ENCODE peak calls at places on chromosomes 5 and 9, in nine cellular contexts. C is lower lobe of right lung, A is AG10803, X is aorta, J is cardiac muscle cell, G is lung, P is Caco-2, O is PC-9, B is psoas muscle. S is an unnamed sample.

GRCh38 chr9:70044450-70045307 is 1.0 kb downstream of the MAMDC2 start:
- DNase-seq in C (no peak), A (peak), X (no peak), J (peak), G (no peak), P (no peak), O (peak), B (peak), S (no peak)

GRCh38 chr9:81787747-81788632 is 98.6 kb upstream of the TLE1 start:
- DNase-seq in C (no peak), A (peak), X (peak), J (peak), G (peak), P (peak), O (peak), B (peak), S (no peak)

GRCh38 chr5:90558344-90559192 is at the start of gene ADGRV1:
- DNase-seq in C (peak), A (peak), X (no peak), J (peak), G (peak), P (peak), O (peak), B (peak), S (peak)

GRCh38 chr9:92716557-92716956 is 46.6 kb upstream of the IPPK start:
- DNase-seq in C (no peak), A (no peak), X (no peak), J (peak), G (peak), P (peak), O (peak), B (peak), S (peak)

GRCh38 chr9:121837113-121838010 is 185.9 kb downstream of the DAB2IP start:
- DNase-seq in C (no peak), A (no peak), X (no peak), J (peak), G (no peak), P (no peak), O (no peak), B (no peak), S (no peak)

GRCh38 chr9:87494970-87495471 is 2.6 kb upstream of the DAPK1 start:
- DNase-seq in C (no peak), A (no peak), X (no peak), J (no peak), G (no peak), P (no peak), O (no peak), B (no peak), S (no peak)

GRCh38 chr9:122134822-122135528 is 24.6 kb downstream of the NDUFA8 start:
- DNase-seq in C (no peak), A (peak), X (no peak), J (no peak), G (no peak), P (no peak), O (no peak), B (no peak), S (no peak)

GRCh38 chr5:149932445-149933350 is 11.9 kb downstream of the PDE6A start:
- DNase-seq in C (no peak), A (no peak), X (no peak), J (no peak), G (no peak), P (no peak), O (peak), B (peak), S (no peak)

GRCh38 chr9:34431661-34432060 is 26.7 kb downstream of the FAM219A start:
- DNase-seq in C (no peak), A (no peak), X (no peak), J (no peak), G (no peak), P (no peak), O (no peak), B (no peak), S (no peak)

GRCh38 chr9:88532320-88532719 is 2.7 kb upstream of the NXNL2 start:
- DNase-seq in C (peak), A (peak), X (no peak), J (peak), G (peak), P (no peak), O (peak), B (peak), S (no peak)

GRCh38 chr5:111739423-111739822 is 17.6 kb downstream of the NREP start:
- DNase-seq in C (no peak), A (no peak), X (no peak), J (no peak), G (no peak), P (no peak), O (no peak), B (no peak), S (no peak)

GRCh38 chr9:29564564-29564963 is 1991.3 kb upstream of the C9orf72 start:
- DNase-seq in C (no peak), A (no peak), X (no peak), J (no peak), G (no peak), P (no peak), O (no peak), B (no peak), S (no peak)

GRCh38 chr5:44389410-44389879 is at the start of gene FGF10:
- DNase-seq in C (peak), A (no peak), X (peak), J (peak), G (no peak), P (no peak), O (no peak), B (peak), S (no peak)

GRCh38 chr5:77850536-77851228 is 74.5 kb upstream of the TBCA start:
- DNase-seq in C (no peak), A (peak), X (no peak), J (no peak), G (no peak), P (no peak), O (no peak), B (no peak), S (no peak)

GRCh38 chr5:17991775-17992174 is 357.5 kb downstream of the TAF11L14 start:
- DNase-seq in C (no peak), A (no peak), X (no peak), J (no peak), G (no peak), P (no peak), O (no peak), B (no peak), S (no peak)

GRCh38 chr5:2657151-2657550 is 94.3 kb downstream of the IRX2 start:
- DNase-seq in C (no peak), A (no peak), X (no peak), J (no peak), G (no peak), P (no peak), O (no peak), B (no peak), S (no peak)

GRCh38 chr5:125326114-125326513 is 579.7 kb upstream of the ZNF608 start:
- DNase-seq in C (no peak), A (peak), X (no peak), J (peak), G (peak), P (no peak), O (no peak), B (peak), S (no peak)

GRCh38 chr5:125487231-125487630 is 740.8 kb upstream of the ZNF608 start:
- DNase-seq in C (no peak), A (no peak), X (no peak), J (peak), G (no peak), P (no peak), O (no peak), B (no peak), S (no peak)

GRCh38 chr9:137245450-137246421 is 4.6 kb downstream of the TUBB4B start:
- DNase-seq in C (no peak), A (no peak), X (no peak), J (no peak), G (no peak), P (no peak), O (no peak), B (no peak), S (no peak)

GRCh38 chr9:120965344-120966004 is 38.9 kb upstream of the TRAF1 start:
- DNase-seq in C (no peak), A (no peak), X (no peak), J (peak), G (no peak), P (no peak), O (no peak), B (peak), S (no peak)

GRCh38 chr9:95135756-95136155 is 181.8 kb downstream of the FANCC start:
- DNase-seq in C (no peak), A (no peak), X (no peak), J (no peak), G (no peak), P (no peak), O (no peak), B (no peak), S (no peak)

GRCh38 chr5:148524721-148525120 is 129.6 kb downstream of the HTR4 start:
- DNase-seq in C (no peak), A (no peak), X (no peak), J (no peak), G (no peak), P (no peak), O (no peak), B (no peak), S (no peak)

GRCh38 chr5:15621094-15621493 is 121.1 kb downstream of the FBXL7 start:
- DNase-seq in C (no peak), A (peak), X (no peak), J (peak), G (no peak), P (no peak), O (no peak), B (no peak), S (no peak)

GRCh38 chr5:135517631-135518030 is 18.1 kb downstream of the NEUROG1 start:
- DNase-seq in C (no peak), A (no peak), X (no peak), J (no peak), G (no peak), P (no peak), O (no peak), B (no peak), S (no peak)

GRCh38 chr5:149675467-149676201 is 54.5 kb upstream of the PPARGC1B start:
- DNase-seq in C (peak), A (no peak), X (no peak), J (no peak), G (no peak), P (peak), O (peak), B (no peak), S (no peak)

GRCh38 chr9:99385814-99386279 is 163.8 kb downstream of the SEC61B start:
- DNase-seq in C (no peak), A (peak), X (no peak), J (peak), G (no peak), P (no peak), O (no peak), B (no peak), S (no peak)

GRCh38 chr9:71861618-71862017 is 49.4 kb downstream of the ABHD17B start:
- DNase-seq in C (no peak), A (no peak), X (no peak), J (no peak), G (no peak), P (no peak), O (no peak), B (no peak), S (no peak)

GRCh38 chr9:97473717-97474116 is 27.7 kb upstream of the TMOD1 start:
- DNase-seq in C (no peak), A (no peak), X (no peak), J (no peak), G (no peak), P (no peak), O (no peak), B (no peak), S (no peak)
- H3K4me3 ChIP-seq in C (no peak), A (no peak), X (no peak), J (no peak), G (no peak), P (no peak), O (no peak), B (no peak), S (no peak)

GRCh38 chr5:139276426-139276825 is 17.1 kb upstream of the MATR3 start:
- DNase-seq in C (no peak), A (no peak), X (no peak), J (no peak), G (no peak), P (no peak), O (no peak), B (no peak), S (no peak)

GRCh38 chr5:139277171-139277570 is 16.4 kb upstream of the MATR3 start:
- DNase-seq in C (no peak), A (no peak), X (no peak), J (no peak), G (no peak), P (no peak), O (no peak), B (no peak), S (no peak)

GRCh38 chr5:139273572-139274264 is 19.8 kb upstream of the MATR3 start:
- DNase-seq in C (peak), A (peak), X (peak), J (peak), G (peak), P (peak), O (peak), B (peak), S (peak)

GRCh38 chr5:139273322-139273571 is 20.3 kb upstream of the MATR3 start:
- DNase-seq in C (no peak), A (no peak), X (no peak), J (no peak), G (no peak), P (no peak), O (no peak), B (no peak), S (peak)

DNA sequence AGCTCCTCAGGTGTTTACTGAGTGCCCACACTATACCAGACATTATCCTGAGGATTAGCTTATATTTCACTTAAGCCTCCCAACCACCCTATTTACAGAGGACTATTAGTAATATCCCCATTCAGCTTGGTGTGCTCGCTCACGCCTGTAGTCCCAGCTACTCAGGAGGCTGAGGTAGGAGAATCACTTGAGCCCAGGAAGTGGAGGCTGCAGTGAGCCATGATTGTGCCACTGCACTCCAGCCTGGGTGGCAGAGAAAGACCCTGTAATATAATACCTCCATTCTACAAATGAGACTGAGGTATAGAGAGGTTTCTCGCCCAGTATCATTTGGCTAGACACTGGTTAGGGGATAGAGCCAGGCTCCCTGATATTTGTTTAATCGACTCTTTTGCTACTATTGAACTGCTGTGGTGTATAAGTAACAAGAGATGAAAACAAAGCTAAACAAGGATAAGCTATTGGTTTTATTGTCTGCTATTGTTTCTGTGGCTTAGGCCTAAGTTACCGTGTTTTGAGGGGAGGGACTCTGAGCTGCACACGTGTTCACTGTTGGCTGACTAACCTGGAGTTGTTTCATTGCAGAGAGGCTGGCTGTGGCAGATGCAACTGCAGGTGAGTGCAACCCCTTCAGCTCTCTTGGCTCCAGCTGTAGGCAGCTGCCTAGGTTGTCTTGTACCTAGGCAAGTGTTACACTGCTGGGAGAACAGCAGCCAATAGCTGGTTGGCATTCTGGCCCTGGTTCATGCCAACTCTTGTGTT is 17.8 kb upstream of the MATR3 start:
- DNase-seq in C (no peak), A (no peak), X (no peak), J (no peak), G (no peak), P (no peak), O (no peak), B (no peak), S (no peak)
- H3K4me3 ChIP-seq in C (no peak), A (no peak), X (no peak), J (peak), G (no peak), P (peak), O (peak), B (peak), S (peak)

GRCh38 chr5:173761182-173761521 is 127.0 kb upstream of the CPEB4 start:
- DNase-seq in C (no peak), A (no peak), X (no peak), J (no peak), G (no peak), P (no peak), O (no peak), B (no peak), S (no peak)
- H3K4me3 ChIP-seq in C (no peak), A (no peak), X (no peak), J (no peak), G (no peak), P (no peak), O (no peak), B (no peak), S (no peak)

GRCh38 chr5:95823738-95824609 is 1.4 kb upstream of the GLRX start:
- DNase-seq in C (peak), A (peak), X (peak), J (peak), G (no peak), P (peak), O (peak), B (peak), S (no peak)
- H3K4me3 ChIP-seq in C (peak), A (peak), X (no peak), J (no peak), G (no peak), P (no peak), O (peak), B (peak), S (no peak)

GRCh38 chr5:72326298-72326649 is 6.1 kb downstream of the PTCD2 start:
- DNase-seq in C (no peak), A (no peak), X (no peak), J (no peak), G (no peak), P (no peak), O (no peak), B (no peak), S (no peak)
- H3K4me3 ChIP-seq in C (no peak), A (peak), X (no peak), J (no peak), G (no peak), P (no peak), O (no peak), B (no peak), S (no peak)

S was measured in Karpas-422.